ENCODE peak calls at places on chromosomes 13 and 19, in eight cellular contexts. Z, V, P, W, Q, S, I and E are unnamed samples.

GRCh38 chr13:49697468-49697867 is 6.2 kb upstream of the EBPL start:
- DNase-seq in P (no peak), Q (no peak), I (no peak), W (no peak), V (no peak), Z (no peak), S (no peak), E (no peak)

GRCh38 chr19:49554701-49555181 is 25.6 kb downstream of the NOSIP start:
- DNase-seq in S (no peak), V (no peak), W (no peak), I (no peak), P (no peak), Q (no peak), Z (no peak), E (no peak)

GRCh38 chr13:105599477-105600037 is 935.9 kb downstream of the EFNB2 start:
- DNase-seq in S (no peak), Q (no peak), V (no peak), W (no peak), I (no peak), P (no peak), Z (no peak), E (no peak)

GRCh38 chr19:53808710-53809125 is 15.4 kb downstream of the NLRP12 start:
- DNase-seq in Q (no peak), S (no peak), W (peak), P (no peak), Z (no peak), V (peak), I (no peak), E (no peak)

GRCh38 chr19:31066385-31066784 is 282.9 kb downstream of the TSHZ3 start:
- DNase-seq in W (peak), S (peak), V (peak), Q (no peak), P (no peak), I (no peak), Z (no peak), E (no peak)

GRCh38 chr19:39430675-39431593 is 4.8 kb downstream of the RPS16 start:
- DNase-seq in S (peak), Z (no peak), P (peak), V (peak), Q (peak), W (peak), I (no peak), E (peak)

GRCh38 chr19:47239152-47239551 is 8.2 kb upstream of the BBC3 start:
- DNase-seq in P (no peak), I (no peak), S (no peak), V (peak), Z (no peak), W (no peak), Q (no peak), E (no peak)

GRCh38 chr19:2064788-2065524 is 13.9 kb upstream of the MKNK2 start:
- DNase-seq in S (no peak), W (no peak), P (no peak), V (no peak), Q (no peak), I (peak), Z (peak), E (no peak)

GRCh38 chr13:21465710-21466160 is 6.6 kb upstream of the ZDHHC20 start:
- DNase-seq in W (peak), S (no peak), Q (no peak), Z (no peak), P (no peak), V (no peak), I (no peak), E (no peak)

GRCh38 chr13:44425041-44425814 is 51.6 kb downstream of the SERP2 start:
- DNase-seq in Z (no peak), I (no peak), P (peak), W (no peak), S (no peak), V (no peak), Q (no peak), E (no peak)

GRCh38 chr19:29606420-29606747 is 301 bp downstream of the POP4 start:
- DNase-seq in V (no peak), Q (no peak), P (no peak), W (no peak), I (no peak), Z (no peak), S (no peak), E (no peak)

GRCh38 chr13:112229992-112230872 is 145.9 kb upstream of the SPACA7 start:
- DNase-seq in S (no peak), V (no peak), Z (no peak), Q (no peak), W (no peak), P (peak), I (no peak), E (no peak)

GRCh38 chr19:57099199-57099661 is 20.6 kb upstream of the USP29 start:
- DNase-seq in S (no peak), P (peak), I (peak), V (peak), Z (peak), W (peak), Q (no peak), E (peak)

GRCh38 chr19:15702590-15702930 is 25.3 kb upstream of the OR10H2 start:
- DNase-seq in Z (peak), P (peak), V (peak), W (peak), S (no peak), I (peak), Q (no peak), E (peak)

GRCh38 chr19:46298477-46299003 is 1.7 kb downstream of the HIF3A start:
- DNase-seq in Z (no peak), S (no peak), V (no peak), I (no peak), Q (no peak), P (no peak), W (no peak), E (no peak)

GRCh38 chr13:86020350-86021002 is 221.3 kb upstream of the SLITRK6 start:
- DNase-seq in Q (no peak), P (no peak), W (peak), S (peak), Z (no peak), V (peak), I (no peak), E (no peak)

GRCh38 chr13:23159205-23159586 is 21.6 kb upstream of the SGCG start:
- DNase-seq in I (no peak), S (no peak), Q (no peak), Z (peak), W (peak), V (peak), P (no peak), E (peak)

GRCh38 chr19:14544977-14545715 is 15.8 kb downstream of the TECR start:
- DNase-seq in V (peak), W (no peak), I (peak), P (no peak), Z (peak), Q (no peak), S (no peak), E (no peak)

GRCh38 chr19:5354403-5354802 is 13.8 kb upstream of the PTPRS start:
- DNase-seq in Q (no peak), Z (no peak), W (peak), P (no peak), V (no peak), I (no peak), S (no peak), E (peak)

GRCh38 chr19:9309139-9309973 is at the start of gene ZNF699:
- DNase-seq in W (peak), V (peak), S (peak), Z (peak), Q (peak), P (peak), I (peak), E (peak)

GRCh38 chr19:9313756-9314155 is 4.1 kb upstream of the ZNF699 start:
- DNase-seq in Z (no peak), Q (no peak), I (no peak), P (no peak), W (no peak), V (no peak), S (no peak), E (no peak)

GRCh38 chr19:9306443-9306842 is 3.2 kb downstream of the ZNF699 start:
- DNase-seq in P (no peak), Q (no peak), W (peak), V (peak), I (no peak), Z (no peak), S (peak), E (no peak)

GRCh38 chr19:9309974-9310446 is 372 bp upstream of the ZNF699 start:
- DNase-seq in I (peak), Z (peak), Q (peak), P (peak), S (no peak), W (peak), V (peak), E (no peak)

GRCh38 chr19:9308091-9308490 is 1.5 kb downstream of the ZNF699 start:
- DNase-seq in V (no peak), W (peak), I (no peak), Z (no peak), S (no peak), Q (no peak), P (no peak), E (no peak)
- H3K4me3 ChIP-seq in V (peak), W (peak), I (peak), Z (peak), S (peak), Q (peak), P (no peak), E (no peak)

GRCh38 chr19:966481-967088 is 17.6 kb upstream of the WDR18 start:
- DNase-seq in I (no peak), Z (no peak), S (no peak), V (no peak), Q (no peak), P (no peak), W (no peak), E (no peak)
- TF ChIP-seq CTCF in I (no peak), Z (no peak), S (no peak), V (no peak), Q (no peak), P (no peak), W (no peak), E (no peak)

GRCh38 chr19:50694815-50695145 is 24.8 kb downstream of the SHANK1 start:
- DNase-seq in V (no peak), S (no peak), Z (no peak), W (no peak), I (no peak), Q (no peak), P (no peak), E (no peak)

GRCh38 chr19:50693064-50693975 is 26.3 kb downstream of the SHANK1 start:
- DNase-seq in W (no peak), S (no peak), I (no peak), Q (no peak), P (no peak), Z (no peak), V (no peak), E (no peak)

GRCh38 chr19:50697414-50698124 is 22.0 kb downstream of the SHANK1 start:
- DNase-seq in V (no peak), P (no peak), S (no peak), Q (no peak), W (no peak), I (no peak), Z (no peak), E (no peak)

GRCh38 chr19:50695251-50696064 is 24.1 kb downstream of the SHANK1 start:
- DNase-seq in S (no peak), Z (no peak), P (no peak), I (no peak), V (no peak), Q (no peak), W (no peak), E (no peak)

GRCh38 chr19:50696065-50696425 is 23.6 kb downstream of the SHANK1 start:
- DNase-seq in S (no peak), P (no peak), W (no peak), Z (no peak), I (no peak), Q (no peak), V (no peak), E (no peak)
- H3K4me3 ChIP-seq in S (no peak), P (no peak), W (no peak), Z (no peak), I (no peak), Q (no peak), V (no peak), E (no peak)

DNA sequence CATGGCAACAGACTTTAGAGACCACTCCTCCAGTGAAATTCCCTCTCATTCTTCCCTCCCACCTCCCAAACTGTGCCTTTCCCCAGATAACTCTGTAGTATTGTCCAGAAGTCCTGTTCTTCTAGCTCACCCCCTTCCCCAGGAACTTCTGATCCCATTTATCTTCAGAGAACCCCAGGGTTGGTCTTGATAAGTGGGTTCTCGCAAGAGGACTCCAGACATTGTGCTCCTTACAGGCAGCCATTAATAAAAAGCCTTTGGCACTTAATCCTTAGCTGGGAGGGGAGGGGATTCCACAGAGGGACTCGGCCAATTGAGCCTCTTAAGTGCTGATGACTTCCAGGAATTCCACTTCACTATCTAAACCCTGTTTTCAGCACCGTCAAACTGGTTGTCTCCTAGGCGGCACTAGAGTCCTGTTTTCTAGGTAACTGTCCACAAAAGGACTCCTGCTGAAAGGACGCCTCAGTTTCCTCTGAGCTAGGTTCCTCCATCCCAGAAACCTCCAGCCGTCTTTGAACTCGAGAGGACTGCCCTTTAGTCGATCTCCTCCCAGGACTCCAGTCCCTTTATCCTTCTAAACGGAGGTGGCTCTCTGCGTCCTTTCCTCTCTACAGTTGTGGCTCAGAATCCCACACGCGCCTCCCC is 2.0 kb downstream of the LTBP4 start:
- DNase-seq in S (no peak), W (peak), Z (no peak), I (no peak), P (peak), Q (no peak), V (peak), E (no peak)
- TF ChIP-seq CTCF in S (no peak), W (no peak), Z (no peak), I (no peak), P (no peak), Q (no peak), V (peak), E (no peak)

GRCh38 chr19:3433805-3434540 is 46.4 kb downstream of the SMIM24 start:
- DNase-seq in P (no peak), V (no peak), Z (no peak), Q (no peak), W (no peak), S (no peak), I (no peak), E (no peak)
- H3K4me3 ChIP-seq in P (no peak), V (no peak), Z (peak), Q (peak), W (no peak), S (no peak), I (no peak), E (peak)

GRCh38 chr13:65342938-65343337 is 1887.2 kb downstream of the PCDH9 start:
- DNase-seq in W (no peak), P (no peak), Q (no peak), Z (no peak), S (no peak), I (no peak), V (peak), E (no peak)
- TF ChIP-seq CTCF in W (no peak), P (no peak), Q (no peak), Z (no peak), S (no peak), I (no peak), V (no peak), E (no peak)

DNA sequence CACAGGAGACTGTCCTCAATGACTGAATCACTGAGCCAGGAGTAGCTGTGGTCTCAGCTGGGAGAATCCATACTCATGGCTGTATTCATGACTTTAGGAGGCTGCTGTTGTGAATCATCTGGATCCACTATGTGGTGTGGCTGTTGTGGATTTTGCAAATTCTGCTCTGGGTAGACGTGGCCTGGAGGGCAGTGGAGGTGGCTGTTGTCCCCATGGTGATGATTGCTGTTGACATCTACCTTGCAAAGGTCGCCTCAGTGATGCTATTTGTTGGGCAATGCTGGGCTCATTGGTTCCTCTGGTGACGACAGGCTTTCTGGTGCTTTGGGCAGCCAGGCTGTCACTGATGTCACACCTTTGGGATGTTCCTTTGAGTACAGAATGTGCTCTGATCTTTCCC is 23.9 kb downstream of the MUC16 start:
- DNase-seq in S (no peak), Q (no peak), V (no peak), P (no peak), W (no peak), Z (no peak), I (no peak), E (no peak)
- H3K4me3 ChIP-seq in S (no peak), Q (no peak), V (no peak), P (no peak), W (no peak), Z (no peak), I (no peak), E (no peak)